ENCODE peak calls at places on chromosomes 5 and 9, in five cellular contexts. B is mesenchymal stem cell, X is PC-3, I is HepG2, F is IMR-90. M is an unnamed sample.

GRCh38 chr9:118618091-118618490 is 751.1 kb downstream of the BRINP1 start:
- DNase-seq in B (no peak), X (no peak), I (no peak), F (no peak), M (no peak)

GRCh38 chr9:14296462-14296861 is 17.5 kb downstream of the NFIB start:
- DNase-seq in B (no peak), X (no peak), I (no peak), F (no peak), M (no peak)

GRCh38 chr5:66660401-66660800 is 64.2 kb downstream of the MAST4 start:
- DNase-seq in B (peak), X (no peak), I (no peak), F (no peak), M (no peak)

GRCh38 chr5:178246736-178247135 is 14.1 kb upstream of the PHYKPL start:
- DNase-seq in B (no peak), X (no peak), I (no peak), F (no peak), M (no peak)

GRCh38 chr5:114940709-114941108 is 229.0 kb downstream of the TRIM36 start:
- DNase-seq in B (no peak), X (no peak), I (no peak), F (no peak), M (no peak)

GRCh38 chr5:106521701-106522100 is 1149.0 kb downstream of the EFNA5 start:
- DNase-seq in B (peak), X (peak), I (no peak), F (peak), M (no peak)

GRCh38 chr5:84477485-84477884 is 92.8 kb upstream of the EDIL3 start:
- DNase-seq in B (no peak), X (no peak), I (no peak), F (no peak), M (no peak)

GRCh38 chr9:69556707-69557106 is 115.5 kb downstream of the APBA1 start:
- DNase-seq in B (no peak), X (no peak), I (no peak), F (no peak), M (no peak)

GRCh38 chr5:62689599-62690368 is 111.2 kb downstream of the LRRC70 start:
- DNase-seq in B (peak), X (peak), I (no peak), F (no peak), M (no peak)

DNA sequence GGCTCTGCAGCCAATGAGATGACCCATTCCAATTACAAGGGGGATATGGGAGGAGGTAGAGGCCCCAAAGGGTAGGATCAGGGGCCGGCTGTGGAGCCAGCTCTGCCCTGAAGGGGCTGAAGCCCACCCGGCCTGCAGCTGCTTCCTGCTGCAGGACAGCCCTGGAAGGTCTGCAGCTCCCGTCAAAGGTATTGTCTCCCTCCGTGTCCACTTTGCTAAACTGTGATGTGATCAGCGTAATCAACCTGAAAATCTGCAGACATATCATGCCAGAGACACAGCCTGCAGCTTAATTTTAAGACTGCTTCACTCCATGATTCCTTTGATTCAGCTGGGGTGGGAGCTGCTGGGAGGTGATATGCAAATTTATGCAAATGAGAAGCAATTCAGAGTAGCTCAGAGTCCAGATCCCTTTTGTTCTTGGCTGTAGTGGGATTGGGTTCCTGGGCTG is 90.7 kb downstream of the GADD45G start:
- DNase-seq in B (no peak), X (no peak), I (no peak), F (no peak), M (no peak)
- H2AFZ ChIP-seq in B (no peak), X (no peak), I (no peak), F (no peak), M (no peak)

DNA sequence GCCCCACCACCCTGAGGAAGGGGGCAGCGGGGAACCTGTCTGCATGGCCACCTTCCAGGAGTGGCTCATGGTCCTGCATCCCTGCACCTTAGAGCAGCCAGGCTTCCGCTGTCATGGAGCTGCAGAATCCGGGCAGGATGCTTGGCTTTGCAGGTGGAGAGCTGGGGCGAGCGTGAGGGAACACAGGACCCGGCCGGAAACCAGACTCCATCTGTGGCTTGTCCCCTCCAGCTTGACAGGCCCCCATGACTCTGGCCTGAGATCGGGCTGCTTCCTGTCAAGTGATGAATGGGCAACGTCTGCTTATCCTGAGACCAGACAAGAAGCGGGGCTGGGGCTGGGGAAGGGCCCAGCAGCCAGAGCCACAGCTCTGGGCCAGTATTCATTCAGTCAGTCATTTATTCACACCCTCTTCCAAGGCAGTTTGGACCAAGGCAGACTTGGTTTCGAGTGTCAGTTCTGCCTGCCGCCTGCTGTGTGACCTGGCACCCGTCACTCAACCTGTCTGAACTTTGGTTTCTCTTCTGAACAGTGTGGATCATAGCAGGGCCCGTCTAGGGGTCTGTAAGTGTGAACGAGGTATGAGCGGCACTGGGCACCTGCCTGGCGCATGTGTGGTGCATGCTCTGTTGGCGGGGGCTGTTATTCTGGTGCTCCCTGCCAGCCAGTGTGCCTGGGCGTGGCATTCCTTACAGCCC is 37.5 kb downstream of the NEK6 start:
- DNase-seq in B (peak), X (no peak), I (no peak), F (no peak), M (peak)
- H3K4me2 ChIP-seq in B (no peak), X (no peak), I (no peak), F (no peak), M (no peak)

DNA sequence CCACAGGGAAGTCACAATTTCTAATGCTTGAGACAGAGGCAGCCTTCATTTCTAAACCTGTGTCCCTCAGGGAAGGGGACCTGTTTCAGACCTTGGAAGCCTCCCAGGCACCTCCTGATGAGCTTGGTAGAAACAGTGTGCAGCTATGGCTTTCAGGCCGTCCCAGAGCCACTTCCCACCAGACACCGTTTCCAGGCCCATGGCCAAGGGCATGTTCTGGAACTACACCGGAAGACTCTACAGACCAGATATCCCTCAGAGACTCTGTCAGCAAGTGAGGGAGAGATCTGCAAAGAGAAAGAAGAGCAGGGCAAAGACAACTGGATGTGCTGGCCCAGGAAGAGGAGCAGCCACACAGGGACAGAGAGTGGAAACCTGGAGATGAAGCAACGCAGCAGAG is 82.2 kb upstream of the HSPA9 start:
- DNase-seq in B (no peak), X (no peak), I (no peak), F (no peak), M (no peak)
- H2AFZ ChIP-seq in B (no peak), X (no peak), I (no peak), F (no peak), M (no peak)

GRCh38 chr5:151058891-151059611 is 21.8 kb downstream of the TNIP1 start:
- DNase-seq in B (no peak), X (no peak), I (no peak), F (no peak), M (no peak)
- H3K4me2 ChIP-seq in B (no peak), X (no peak), I (no peak), F (no peak), M (no peak)

GRCh38 chr5:27140831-27141230 is 102.4 kb upstream of the CDH9 start:
- DNase-seq in B (peak), X (no peak), I (no peak), F (no peak), M (no peak)

GRCh38 chr5:27144456-27144855 is 106.1 kb upstream of the CDH9 start:
- DNase-seq in B (no peak), X (peak), I (no peak), F (no peak), M (no peak)
- H2AFZ ChIP-seq in B (no peak), X (no peak), I (no peak), F (no peak), M (no peak)

GRCh38 chr5:72438141-72438540 is 69.1 kb downstream of the ZNF366 start:
- DNase-seq in B (no peak), X (peak), I (no peak), F (peak), M (no peak)
- H3K4me2 ChIP-seq in B (no peak), X (peak), I (no peak), F (no peak), M (no peak)

GRCh38 chr5:167855818-167856217 is 435.6 kb upstream of the WWC1 start:
- DNase-seq in B (no peak), X (no peak), I (no peak), F (no peak), M (no peak)
- H2AFZ ChIP-seq in B (no peak), X (no peak), I (no peak), F (no peak), M (no peak)

DNA sequence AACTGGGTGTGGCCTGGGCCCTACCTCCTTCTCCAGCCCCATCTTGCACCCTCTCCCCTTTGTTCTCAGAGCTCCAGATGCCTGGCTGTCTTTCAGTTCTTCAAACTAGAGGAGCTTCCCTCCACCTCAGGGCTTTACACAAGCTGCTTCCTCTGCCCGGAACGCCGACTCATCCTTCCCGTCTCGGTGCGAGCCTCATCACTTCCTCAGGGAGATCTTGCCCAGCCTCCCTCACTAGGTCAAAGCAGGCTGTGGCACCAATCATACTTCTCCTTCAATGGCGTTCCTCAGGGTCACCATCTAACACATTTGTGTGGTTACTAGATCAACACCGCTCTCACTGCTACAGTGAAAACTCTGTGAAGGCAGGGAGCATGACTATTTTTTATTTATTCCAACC is 56.2 kb upstream of the ZSWIM6 start:
- DNase-seq in B (peak), X (peak), I (no peak), F (peak), M (peak)
- H3K4me2 ChIP-seq in B (no peak), X (peak), I (no peak), F (no peak), M (peak)